ENCODE peak calls at places on chromosomes 16 and 17, in nine cellular contexts. G is Jurkat, Clone E6-1; E is AG09319; M is activated T-cell treated with anti-CD3 and anti-CD28 coated beads for 48 hours; L is hypothalamus; W is T-helper 17 cell; Q is NCI-H1092; P is mucosa of descending colon; S is pancreas. I is an unnamed sample.

GRCh38 chr17:44934745-44935105 is 12.8 kb downstream of the KIF18B start:
- DNase-seq in G (no peak), E (no peak), M (no peak), L (no peak), W (no peak), Q (no peak), P (no peak), S (no peak), I (no peak)

GRCh38 chr17:77361986-77362620 is 221.3 kb downstream of the SEC14L1 start:
- DNase-seq in G (no peak), E (no peak), M (no peak), L (no peak), W (no peak), Q (no peak), P (no peak), S (peak; percentile 7), I (no peak)

GRCh38 chr16:50263060-50263909 is 3.1 kb upstream of the ADCY7 start:
- DNase-seq in G (no peak), E (no peak), M (no peak), L (no peak), W (no peak), Q (no peak), P (peak; percentile 21), S (no peak), I (no peak)

GRCh38 chr17:83200231-83200699 is 120.9 kb downstream of the METRNL start:
- DNase-seq in G (no peak), E (no peak), M (peak; percentile 75), L (no peak), W (no peak), Q (no peak), P (peak; percentile 49), S (no peak), I (no peak)

GRCh38 chr17:8151641-8152111 is 528 bp downstream of the PER1 start:
- DNase-seq in G (no peak), E (no peak), M (no peak), L (peak; percentile 66), W (no peak), Q (no peak), P (peak; percentile 82), S (peak; percentile 85), I (peak; percentile 64)

GRCh38 chr16:85194528-85195270 is 82.4 kb upstream of the CIBAR2 start:
- DNase-seq in G (no peak), E (no peak), M (no peak), L (no peak), W (no peak), Q (no peak), P (no peak), S (no peak), I (no peak)

GRCh38 chr17:10798332-10798749 is 5.6 kb downstream of the TMEM238L start:
- DNase-seq in G (no peak), E (no peak), M (no peak), L (no peak), W (no peak), Q (no peak), P (peak; percentile 56), S (peak; percentile 40), I (no peak)

GRCh38 chr16:1780677-1781072 is 1.7 kb downstream of the SPSB3 start:
- DNase-seq in G (no peak), E (no peak), M (no peak), L (no peak), W (no peak), Q (no peak), P (peak; percentile 14), S (peak; percentile 15), I (no peak)

GRCh38 chr17:83109793-83110645 is 30.6 kb downstream of the METRNL start:
- DNase-seq in G (no peak), E (peak; percentile 90), M (no peak), L (no peak), W (no peak), Q (no peak), P (peak; percentile 82), S (peak; percentile 84), I (peak; percentile 83)

GRCh38 chr17:72176902-72177660 is 56.3 kb downstream of the SOX9 start:
- DNase-seq in G (no peak), E (no peak), M (no peak), L (no peak), W (no peak), Q (peak; percentile 58), P (peak; percentile 44), S (no peak), I (no peak)

GRCh38 chr16:57091990-57092785 is at the start of gene CPNE2:
- DNase-seq in G (no peak), E (no peak), M (peak; percentile 30), L (peak; percentile 63), W (no peak), Q (peak; percentile 28), P (peak; percentile 84), S (peak; percentile 60), I (no peak)

GRCh38 chr17:81845361-81845760 is 10.5 kb upstream of the PPP1R27 start:
- DNase-seq in G (no peak), E (no peak), M (no peak), L (no peak), W (no peak), Q (no peak), P (no peak), S (no peak), I (no peak)

GRCh38 chr16:85395913-85396878 is 216.9 kb upstream of the GSE1 start:
- DNase-seq in G (no peak), E (no peak), M (no peak), L (no peak), W (no peak), Q (peak; percentile 51), P (peak; percentile 25), S (peak; percentile 11), I (peak; percentile 38)

GRCh38 chr17:72119963-72120877 is 600 bp upstream of the SOX9 start:
- DNase-seq in G (no peak), E (no peak), M (no peak), L (peak; percentile 54), W (no peak), Q (peak; percentile 42), P (peak; percentile 71), S (peak; percentile 59), I (no peak)

GRCh38 chr17:43689814-43690213 is 28.1 kb upstream of the MEOX1 start:
- DNase-seq in G (no peak), E (no peak), M (no peak), L (no peak), W (no peak), Q (no peak), P (no peak), S (no peak), I (no peak)

GRCh38 chr17:80220709-80221215 is 535 bp downstream of the SLC26A11 start:
- DNase-seq in G (no peak), E (no peak), M (peak; percentile 9), L (no peak), W (no peak), Q (no peak), P (peak; percentile 48), S (no peak), I (no peak)

GRCh38 chr16:2385441-2385840 is 43.8 kb upstream of the CCNF start:
- DNase-seq in G (no peak), E (no peak), M (no peak), L (no peak), W (no peak), Q (no peak), P (no peak), S (no peak), I (no peak)

GRCh38 chr17:80795737-80796136 is 195.9 kb upstream of the CHMP6 start:
- DNase-seq in G (no peak), E (no peak), M (no peak), L (peak; percentile 40), W (no peak), Q (no peak), P (peak; percentile 46), S (no peak), I (no peak)

GRCh38 chr16:15511759-15512487 is 77.5 kb downstream of the BMERB1 start:
- DNase-seq in G (no peak), E (no peak), M (no peak), L (no peak), W (no peak), Q (no peak), P (no peak), S (no peak), I (no peak)

GRCh38 chr17:60442271-60443201 is 20.2 kb downstream of the CHCT1 start:
- DNase-seq in G (no peak), E (no peak), M (no peak), L (no peak), W (no peak), Q (no peak), P (no peak), S (no peak), I (no peak)

GRCh38 chr16:87661561-87661960 is 59.3 kb downstream of the JPH3 start:
- DNase-seq in G (peak; percentile 89), E (no peak), M (peak; percentile 25), L (no peak), W (no peak), Q (no peak), P (peak; percentile 40), S (no peak), I (no peak)

GRCh38 chr16:66930189-66930588 is 4.0 kb downstream of the CIAO2B start:
- DNase-seq in G (no peak), E (no peak), M (no peak), L (no peak), W (no peak), Q (no peak), P (no peak), S (peak; percentile 39), I (no peak)

GRCh38 chr17:79608729-79609039 is 2.2 kb downstream of the RBFOX3 start:
- DNase-seq in G (no peak), E (no peak), M (no peak), L (no peak), W (no peak), Q (no peak), P (no peak), S (no peak), I (no peak)

GRCh38 chr16:26765087-26765486 is 301.6 kb upstream of the C16orf82 start:
- DNase-seq in G (peak; percentile 15), E (no peak), M (no peak), L (no peak), W (no peak), Q (no peak), P (no peak), S (peak; percentile 6), I (no peak)

GRCh38 chr16:85554791-85555548 is 58.2 kb upstream of the GSE1 start:
- DNase-seq in G (no peak), E (no peak), M (peak; percentile 57), L (no peak), W (no peak), Q (peak; percentile 53), P (peak; percentile 78), S (peak; percentile 50), I (no peak)

GRCh38 chr17:65850486-65850885 is 289.0 kb upstream of the AXIN2 start:
- DNase-seq in G (no peak), E (no peak), M (no peak), L (no peak), W (no peak), Q (no peak), P (no peak), S (no peak), I (peak; percentile 43)

GRCh38 chr17:45851464-45851863 is 6.8 kb downstream of the SPPL2C start:
- DNase-seq in G (no peak), E (no peak), M (no peak), L (no peak), W (no peak), Q (no peak), P (no peak), S (no peak), I (no peak)

GRCh38 chr16:23149267-23149992 is at the start of gene USP31:
- DNase-seq in G (peak; percentile 84), E (peak; percentile 85), M (peak; percentile 90), L (peak; percentile 85), W (peak; percentile 83), Q (peak; percentile 91), P (peak; percentile 97), S (peak; percentile 95), I (peak; percentile 84)

GRCh38 chr17:70405492-70406220 is 236.3 kb downstream of the KCNJ2 start:
- DNase-seq in G (no peak), E (peak; percentile 65), M (no peak), L (no peak), W (no peak), Q (no peak), P (no peak), S (no peak), I (peak; percentile 93)

GRCh38 chr17:72150632-72151460 is 30.0 kb downstream of the SOX9 start:
- DNase-seq in G (no peak), E (no peak), M (no peak), L (peak; percentile 16), W (no peak), Q (no peak), P (no peak), S (no peak), I (no peak)

GRCh38 chr16:87957296-87958069 is 6.2 kb downstream of the BANP start:
- DNase-seq in G (no peak), E (no peak), M (no peak), L (no peak), W (no peak), Q (no peak), P (no peak), S (no peak), I (no peak)